ENCODE peak calls at places on chromosome 14, in six cellular contexts. I, T, G, B, J and A are unnamed samples.

GRCh38 chr14:101507306-101508150 is 53.8 kb upstream of the DIO3 start:
- DNase-seq in J (peak), B (no peak), G (no peak), I (no peak), T (no peak), A (no peak)

GRCh38 chr14:35285991-35286564 is 6.1 kb upstream of the PSMA6 start:
- DNase-seq in I (no peak), G (no peak), J (no peak), T (no peak), B (no peak), A (no peak)

GRCh38 chr14:88002421-88002820 is 2.5 kb upstream of the GPR65 start:
- DNase-seq in T (no peak), I (no peak), J (no peak), B (no peak), G (no peak), A (no peak)

GRCh38 chr14:24428628-24429394 is 657 bp downstream of the CBLN3 start:
- DNase-seq in T (no peak), I (no peak), G (no peak), J (no peak), B (no peak), A (no peak)

GRCh38 chr14:100304825-100305445 is 1.3 kb downstream of the SLC25A29 start:
- DNase-seq in J (no peak), G (peak), T (no peak), B (peak), I (peak), A (no peak)

GRCh38 chr14:26860111-26860510 is 262.3 kb upstream of the NOVA1 start:
- DNase-seq in B (no peak), T (no peak), G (no peak), J (no peak), I (no peak), A (no peak)

GRCh38 chr14:21987937-21988336 is 314.3 kb upstream of the OR4E1 start:
- DNase-seq in G (no peak), I (no peak), B (peak), J (no peak), T (no peak), A (no peak)

GRCh38 chr14:67526676-67527459 is 6.2 kb upstream of the PLEKHH1 start:
- DNase-seq in T (no peak), I (peak), J (no peak), G (peak), B (no peak), A (peak)

GRCh38 chr14:72779679-72780078 is 114.2 kb downstream of the DPF3 start:
- DNase-seq in B (no peak), I (no peak), J (no peak), T (no peak), G (no peak), A (no peak)

GRCh38 chr14:55963295-55963694 is 154.9 kb upstream of the PELI2 start:
- DNase-seq in G (no peak), B (no peak), J (no peak), I (no peak), T (no peak), A (no peak)

GRCh38 chr14:54166049-54166950 is 209.7 kb upstream of the BMP4 start:
- DNase-seq in I (no peak), G (no peak), B (no peak), T (no peak), J (no peak), A (no peak)

GRCh38 chr14:51652168-51653095 is 722 bp downstream of the FRMD6 start:
- DNase-seq in G (peak), I (peak), T (no peak), B (peak), J (no peak), A (no peak)

GRCh38 chr14:26379951-26380350 is 217.9 kb downstream of the NOVA1 start:
- DNase-seq in B (no peak), J (no peak), T (no peak), G (no peak), I (no peak), A (no peak)

GRCh38 chr14:99603965-99604765 is at the start of gene CCDC85C:
- DNase-seq in I (peak), G (peak), T (peak), J (peak), B (peak), A (no peak)

GRCh38 chr14:104203071-104203425 is 64.7 kb downstream of the KIF26A start:
- DNase-seq in I (no peak), G (no peak), J (no peak), B (no peak), T (no peak), A (no peak)

GRCh38 chr14:58501214-58501816 is 73.8 kb downstream of the KIAA0586 start:
- DNase-seq in B (peak), J (no peak), I (no peak), G (peak), T (peak), A (peak)

GRCh38 chr14:32426028-32426427 is 96.9 kb downstream of the AKAP6 start:
- DNase-seq in B (no peak), T (no peak), J (no peak), G (no peak), I (no peak), A (no peak)

GRCh38 chr14:73850940-73851339 is 691 bp upstream of the PTGR2 start:
- DNase-seq in I (no peak), G (no peak), T (no peak), J (no peak), B (no peak), A (no peak)

GRCh38 chr14:72883963-72884362 is 9.9 kb downstream of the DPF3 start:
- DNase-seq in B (no peak), G (no peak), I (no peak), T (no peak), J (no peak), A (no peak)

GRCh38 chr14:49972840-49973239 is 80.0 kb downstream of the ARF6 start:
- DNase-seq in J (no peak), T (peak), G (no peak), B (no peak), I (peak), A (peak)

GRCh38 chr14:72741836-72742681 is 151.8 kb downstream of the DPF3 start:
- DNase-seq in J (no peak), B (no peak), I (no peak), G (no peak), T (no peak), A (no peak)

GRCh38 chr14:105026789-105027563 is 6.1 kb upstream of the CDCA4 start:
- DNase-seq in T (no peak), G (no peak), I (no peak), J (no peak), B (no peak), A (no peak)

GRCh38 chr14:65840118-65840751 is 427.7 kb downstream of the FUT8 start:
- DNase-seq in B (no peak), I (no peak), G (peak), J (no peak), T (no peak), A (no peak)

GRCh38 chr14:69987416-69988144 is 108.4 kb downstream of the SMOC1 start:
- DNase-seq in T (no peak), G (no peak), J (no peak), I (no peak), B (no peak), A (no peak)

GRCh38 chr14:88993946-88994345 is 169.5 kb downstream of the TTC8 start:
- DNase-seq in T (no peak), J (no peak), G (no peak), B (no peak), I (no peak), A (no peak)

GRCh38 chr14:38143651-38144505 is 63.8 kb upstream of the SSTR1 start:
- DNase-seq in G (no peak), T (no peak), J (no peak), I (no peak), B (no peak), A (peak)

GRCh38 chr14:63515240-63515639 is 27.9 kb downstream of the PPP2R5E start:
- DNase-seq in I (no peak), T (no peak), J (no peak), B (no peak), G (no peak), A (no peak)

GRCh38 chr14:33335366-33335765 is 396.7 kb downstream of the NPAS3 start:
- DNase-seq in G (no peak), T (no peak), B (no peak), I (no peak), J (no peak), A (no peak)